ENCODE peak calls at places on chromosomes 4 and X, in eight cellular contexts. C is lung; L is GM10248; U is T-helper 17 cell; E is GOT3; W is endothelial cell; H is EH; A is activated naive CD8-positive, alpha-beta T cell treated with anti-CD3 and anti-CD28 coated beads, Interleukin-2, amount 10 ng/mL, durations not matched to agents 7 days and 5 days. Q is an unnamed sample.

GRCh38 chr4:6969826-6970800 is 60.5 kb downstream of the TBC1D14 start:
- DNase-seq in C (no peak), L (peak), U (no peak), E (no peak), W (no peak), H (no peak), A (no peak), Q (peak)

GRCh38 chrX:150889131-150889530 is 9.3 kb downstream of the CD99L2 start:
- DNase-seq in C (no peak), L (no peak), U (no peak), E (no peak), W (no peak), H (no peak), A (no peak), Q (no peak)

GRCh38 chr4:147846318-147847135 is 114.6 kb downstream of the ARHGAP10 start:
- DNase-seq in C (no peak), L (peak), U (no peak), E (no peak), W (no peak), H (no peak), A (no peak), Q (peak)

GRCh38 chrX:153883163-153883843 is 2.7 kb downstream of the L1CAM start:
- DNase-seq in C (no peak), L (no peak), U (no peak), E (no peak), W (no peak), H (no peak), A (no peak), Q (no peak)

GRCh38 chrX:149370097-149370496 is 135.0 kb downstream of the IDS start:
- DNase-seq in C (no peak), L (no peak), U (no peak), E (no peak), W (no peak), H (peak), A (no peak), Q (no peak)

GRCh38 chrX:49193542-49193964 is 6.4 kb downstream of the SYP start:
- DNase-seq in C (no peak), L (no peak), U (no peak), E (no peak), W (no peak), H (no peak), A (no peak), Q (no peak)

GRCh38 chrX:69083361-69083760 is 81.9 kb downstream of the PJA1 start:
- DNase-seq in C (no peak), L (no peak), U (no peak), E (no peak), W (no peak), H (peak), A (no peak), Q (no peak)

GRCh38 chr4:151486166-151486565 is 77.2 kb downstream of the FHIP1A start:
- DNase-seq in C (no peak), L (no peak), U (no peak), E (no peak), W (no peak), H (peak), A (no peak), Q (no peak)

GRCh38 chr4:81030617-81031388 is at the start of gene BMP3:
- DNase-seq in C (peak), L (no peak), U (no peak), E (no peak), W (peak), H (peak), A (peak), Q (peak)

GRCh38 chr4:53914313-53915016 is 149.9 kb downstream of the CHIC2 start:
- DNase-seq in C (peak), L (no peak), U (no peak), E (no peak), W (no peak), H (peak), A (no peak), Q (no peak)

GRCh38 chr4:8247047-8247930 is 22.3 kb upstream of the HTRA3 start:
- DNase-seq in C (peak), L (no peak), U (no peak), E (no peak), W (no peak), H (no peak), A (no peak), Q (no peak)

GRCh38 chrX:323721-324628 is 5.4 kb upstream of the GTPBP6 start:
- DNase-seq in C (no peak), L (no peak), U (no peak), E (no peak), W (no peak), H (peak), A (peak), Q (peak)

Q was measured in GM12865.